ENCODE peak calls at places on chromosomes 7 and 10, in four cellular contexts. K is GM10248, F is left cardiac atrium, U is GM18507. B is an unnamed sample.

GRCh38 chr7:118720632-118721031 is 496.1 kb downstream of the ANKRD7 start:
- DNase-seq in K (no peak), F (no peak), U (no peak), B (no peak)

GRCh38 chr7:30029696-30030095 is 1.5 kb downstream of the PLEKHA8 start:
- DNase-seq in K (no peak), F (no peak), U (no peak), B (peak)

GRCh38 chr10:13270877-13271551 is 28.9 kb downstream of the PHYH start:
- DNase-seq in K (no peak), F (no peak), U (no peak), B (no peak)

GRCh38 chr10:24513155-24513554 is 210.5 kb downstream of the ARHGAP21 start:
- DNase-seq in K (no peak), F (no peak), U (no peak), B (no peak)

GRCh38 chr7:46559194-46559576 is 638.1 kb upstream of the IGFBP3 start:
- DNase-seq in K (no peak), F (no peak), U (no peak), B (no peak)

GRCh38 chr10:62177111-62177510 is 91.5 kb downstream of the RTKN2 start:
- DNase-seq in K (no peak), F (no peak), U (no peak), B (no peak)

GRCh38 chr10:69494626-69495558 is 43.6 kb downstream of the TSPAN15 start:
- DNase-seq in K (no peak), F (no peak), U (no peak), B (no peak)

GRCh38 chr10:78045237-78045636 is 11.6 kb downstream of the RPS24 start:
- DNase-seq in K (peak), F (no peak), U (no peak), B (peak)

GRCh38 chr10:124035306-124035927 is 58.0 kb downstream of the CHST15 start:
- DNase-seq in K (no peak), F (no peak), U (no peak), B (no peak)

GRCh38 chr10:70169661-70170364 is 501 bp downstream of the SAR1A start:
- DNase-seq in K (no peak), F (no peak), U (no peak), B (no peak)

GRCh38 chr7:18352339-18353255 is 143.0 kb upstream of the HDAC9 start:
- DNase-seq in K (peak), F (peak), U (no peak), B (peak)

GRCh38 chr7:27605689-27606269 is 56.9 kb downstream of the HIBADH start:
- DNase-seq in K (no peak), F (no peak), U (no peak), B (no peak)

GRCh38 chr7:2560175-2560695 is 1.5 kb downstream of the IQCE start:
- DNase-seq in K (no peak), F (no peak), U (no peak), B (no peak)

GRCh38 chr7:149809215-149809614 is 29.0 kb upstream of the ZNF862 start:
- DNase-seq in K (no peak), F (no peak), U (no peak), B (no peak)

GRCh38 chr10:18918545-18918944 is 130.1 kb upstream of the MALRD1 start:
- DNase-seq in K (no peak), F (no peak), U (no peak), B (no peak)

GRCh38 chr7:150388306-150388705 is 9.2 kb downstream of the ZNF775 start:
- DNase-seq in K (no peak), F (peak), U (no peak), B (no peak)

GRCh38 chr7:19930851-19931250 is 157.4 kb upstream of the TMEM196 start:
- DNase-seq in K (no peak), F (no peak), U (no peak), B (no peak)

GRCh38 chr10:22345301-22346086 is at the start of gene SPAG6:
- DNase-seq in K (peak), F (peak), U (no peak), B (peak)

GRCh38 chr10:101287922-101288638 is 58.8 kb upstream of the LBX1 start:
- DNase-seq in K (no peak), F (no peak), U (no peak), B (no peak)

GRCh38 chr7:26279405-26279804 is 12.3 kb upstream of the SNX10 start:
- DNase-seq in K (no peak), F (no peak), U (no peak), B (no peak)

GRCh38 chr10:60524541-60524940 is 134.9 kb upstream of the ANK3 start:
- DNase-seq in K (no peak), F (no peak), U (no peak), B (no peak)

GRCh38 chr10:1086787-1087186 is 30.6 kb downstream of the WDR37 start:
- DNase-seq in K (no peak), F (no peak), U (no peak), B (no peak)

GRCh38 chr10:91689731-91690168 is 56.9 kb upstream of the PPP1R3C start:
- DNase-seq in K (no peak), F (no peak), U (no peak), B (no peak)

GRCh38 chr10:119803264-119803663 is 69.4 kb downstream of the MCMBP start:
- DNase-seq in K (no peak), F (no peak), U (no peak), B (no peak)

B was measured in GM13977.